ENCODE peak calls at places on chromosomes 13 and 19, in six cellular contexts. U is NK-92 treated with Interleukin-12 subunit alpha and Interleukin-12 subunit beta, amount 100 ng/mL, for 24 hours; S is NCI-H1436 treated with DMSO at 0.1 percent for 48 hours; L is amygdala; C is OCI-LY7; A is HFFc6. Q is an unnamed sample.

GRCh38 chr13:74132152-74132767 is 1.9 kb downstream of the KLF12 start:
- DNase-seq in L (no peak), C (peak), A (no peak), U (no peak), S (no peak), Q (no peak)

GRCh38 chr19:46299004-46299509 is 2.2 kb downstream of the HIF3A start:
- DNase-seq in C (no peak), A (peak), S (peak), L (peak), U (no peak), Q (peak)

GRCh38 chr19:7941895-7942596 is 1.4 kb downstream of the TIMM44 start:
- DNase-seq in A (no peak), C (no peak), U (no peak), S (no peak), L (no peak), Q (no peak)

GRCh38 chr13:40329682-40330485 is 336.6 kb downstream of the FOXO1 start:
- DNase-seq in S (no peak), L (no peak), U (no peak), C (no peak), A (no peak), Q (no peak)

GRCh38 chr13:60094385-60095088 is 69.2 kb downstream of the DIAPH3 start:
- DNase-seq in A (no peak), U (no peak), C (no peak), S (no peak), L (no peak), Q (no peak)

GRCh38 chr13:97559030-97559429 is 125.1 kb downstream of the RAP2A start:
- DNase-seq in S (no peak), C (no peak), L (no peak), A (no peak), U (no peak), Q (no peak)

GRCh38 chr13:49052801-49053200 is 77.1 kb downstream of the FNDC3A start:
- DNase-seq in A (no peak), C (no peak), U (no peak), L (no peak), S (no peak), Q (no peak)

GRCh38 chr13:23852351-23852750 is 36.8 kb downstream of the MIPEP start:
- DNase-seq in L (no peak), C (no peak), S (no peak), A (no peak), U (no peak), Q (no peak)

GRCh38 chr19:45955905-45956608 is 17.6 kb downstream of the NOVA2 start:
- DNase-seq in L (peak), S (no peak), A (no peak), U (peak), C (no peak), Q (no peak)

GRCh38 chr13:97257800-97258799 is 36.0 kb downstream of the MBNL2 start:
- DNase-seq in C (no peak), A (peak), U (peak), L (no peak), S (no peak), Q (peak)

GRCh38 chr13:23620613-23621315 is 50.6 kb downstream of the TNFRSF19 start:
- DNase-seq in S (no peak), C (no peak), A (no peak), U (no peak), L (no peak), Q (no peak)

GRCh38 chr13:26658972-26659371 is 101.5 kb downstream of the WASF3 start:
- DNase-seq in C (no peak), L (no peak), A (no peak), U (no peak), S (no peak), Q (no peak)

GRCh38 chr13:73060251-73061160 is 1.7 kb downstream of the KLF5 start:
- DNase-seq in C (no peak), U (no peak), A (peak), S (no peak), L (no peak), Q (peak)

GRCh38 chr19:737591-738093 is 13.3 kb upstream of the MISP start:
- DNase-seq in U (peak), C (peak), L (no peak), A (no peak), S (no peak), Q (peak)

GRCh38 chr19:49555600-49556411 is 24.6 kb downstream of the NOSIP start:
- DNase-seq in A (no peak), U (no peak), L (no peak), S (no peak), C (peak), Q (no peak)

GRCh38 chr13:42215578-42216421 is 56.2 kb upstream of the AKAP11 start:
- DNase-seq in A (peak), U (no peak), L (no peak), C (peak), S (no peak), Q (peak)

GRCh38 chr13:101579291-101579802 is 126.9 kb downstream of the ITGBL1 start:
- DNase-seq in U (no peak), C (no peak), L (no peak), S (no peak), A (peak), Q (no peak)

GRCh38 chr19:41821003-41821735 is 23.3 kb downstream of the LYPD4 start:
- DNase-seq in C (peak), U (peak), S (no peak), L (no peak), A (peak), Q (peak)

GRCh38 chr13:69423844-69424243 is 683.8 kb upstream of the ATXN8OS start:
- DNase-seq in S (no peak), A (no peak), C (no peak), L (no peak), U (no peak), Q (no peak)

GRCh38 chr13:109718726-109719125 is 67.7 kb downstream of the IRS2 start:
- DNase-seq in U (no peak), A (no peak), C (no peak), L (no peak), S (no peak), Q (no peak)

GRCh38 chr19:17948967-17949930 is 16.4 kb downstream of the CCDC124 start:
- DNase-seq in C (peak), S (no peak), A (no peak), L (no peak), U (no peak), Q (no peak)

GRCh38 chr19:32767951-32768679 is 48.5 kb downstream of the TDRD12 start:
- DNase-seq in U (peak), S (no peak), L (no peak), A (no peak), C (no peak), Q (no peak)

GRCh38 chr13:30107126-30107525 is 200.2 kb downstream of the KATNAL1 start:
- DNase-seq in U (no peak), S (no peak), C (no peak), A (no peak), L (no peak), Q (no peak)

GRCh38 chr19:16168465-16169081 is 4.8 kb downstream of the CIB3 start:
- DNase-seq in U (no peak), A (no peak), C (peak), S (no peak), L (no peak), Q (peak)

Q was measured in OCI-M1.